ENCODE peak calls at places on chromosomes 12 and 14, in six cellular contexts. One of them, this sample, is unnamed.

GRCh38 chr12:46774011-46774633 is 51.7 kb downstream of the SLC38A4 start:
- DNase-seq in SK-MEL-5: no peak
- DNase-seq in NCI-H69: peak
- DNase-seq in left ventricle myocardium inferior: no peak
- DNase-seq in DMS153: no peak
- DNase-seq in KG1: no peak
- DNase-seq in this sample: no peak

GRCh38 chr12:106022568-106023012 is 116.2 kb downstream of the NUAK1 start:
- DNase-seq in SK-MEL-5: no peak
- DNase-seq in NCI-H69: no peak
- DNase-seq in left ventricle myocardium inferior: no peak
- DNase-seq in DMS153: no peak
- DNase-seq in KG1: no peak
- DNase-seq in this sample: no peak

GRCh38 chr12:32062841-32063240 is 43.8 kb upstream of the BICD1 start:
- DNase-seq in SK-MEL-5: no peak
- DNase-seq in NCI-H69: no peak
- DNase-seq in left ventricle myocardium inferior: no peak
- DNase-seq in DMS153: no peak
- DNase-seq in KG1: no peak
- DNase-seq in this sample: no peak

GRCh38 chr12:104342635-104343249 is 39.2 kb downstream of the EID3 start:
- DNase-seq in SK-MEL-5: no peak
- DNase-seq in NCI-H69: no peak
- DNase-seq in left ventricle myocardium inferior: no peak
- DNase-seq in DMS153: no peak
- DNase-seq in KG1: no peak
- DNase-seq in this sample: no peak

GRCh38 chr12:116054280-116054679 is 223.2 kb downstream of the MED13L start:
- DNase-seq in SK-MEL-5: no peak
- DNase-seq in NCI-H69: no peak
- DNase-seq in left ventricle myocardium inferior: no peak
- DNase-seq in DMS153: no peak
- DNase-seq in KG1: no peak
- DNase-seq in this sample: no peak

GRCh38 chr14:29352681-29353080 is 575.0 kb downstream of the PRKD1 start:
- DNase-seq in SK-MEL-5: no peak
- DNase-seq in NCI-H69: no peak
- DNase-seq in left ventricle myocardium inferior: no peak
- DNase-seq in DMS153: no peak
- DNase-seq in KG1: no peak
- DNase-seq in this sample: no peak

GRCh38 chr14:90727082-90727481 is 89.1 kb downstream of the TTC7B start:
- DNase-seq in SK-MEL-5: no peak
- DNase-seq in NCI-H69: no peak
- DNase-seq in left ventricle myocardium inferior: no peak
- DNase-seq in DMS153: no peak
- DNase-seq in KG1: no peak
- DNase-seq in this sample: no peak

GRCh38 chr14:57346741-57347140 is 43.6 kb upstream of the NAA30 start:
- DNase-seq in SK-MEL-5: peak
- DNase-seq in NCI-H69: peak
- DNase-seq in left ventricle myocardium inferior: no peak
- DNase-seq in DMS153: peak
- DNase-seq in KG1: no peak
- DNase-seq in this sample: peak

GRCh38 chr12:108446766-108447165 is 68.3 kb upstream of the FICD start:
- DNase-seq in SK-MEL-5: no peak
- DNase-seq in NCI-H69: no peak
- DNase-seq in left ventricle myocardium inferior: peak
- DNase-seq in DMS153: no peak
- DNase-seq in KG1: no peak
- DNase-seq in this sample: no peak

GRCh38 chr14:55354500-55354899 is 57.1 kb downstream of the ATG14 start:
- DNase-seq in SK-MEL-5: peak
- DNase-seq in NCI-H69: peak
- DNase-seq in left ventricle myocardium inferior: peak
- DNase-seq in DMS153: peak
- DNase-seq in KG1: no peak
- DNase-seq in this sample: peak